ENCODE peak calls at places on chromosome 22, in five cellular contexts. X is esophagus squamous epithelium, W is BE2C, N is A549, T is breast epithelium. Z is an unnamed sample.

GRCh38 chr22:19260804-19261203 is 30.7 kb downstream of the CLTCL1 start:
- DNase-seq in X (no peak), T (no peak), W (no peak), N (no peak), Z (no peak)

GRCh38 chr22:22576244-22576988 is 17.4 kb upstream of the PRAME start:
- DNase-seq in T (no peak), X (no peak), N (peak), W (peak), Z (no peak)

GRCh38 chr22:45441158-45441557 is 27.7 kb downstream of the RIBC2 start:
- DNase-seq in W (peak), T (no peak), N (peak), X (no peak), Z (no peak)

GRCh38 chr22:42072606-42073330 is 1.3 kb upstream of the PHETA2 start:
- DNase-seq in N (no peak), X (no peak), W (no peak), T (no peak), Z (no peak)

GRCh38 chr22:27247691-27248434 is 553.7 kb downstream of the MN1 start:
- DNase-seq in N (no peak), W (no peak), X (no peak), T (no peak), Z (no peak)

GRCh38 chr22:20247010-20247505 is 21.1 kb downstream of the RTN4R start:
- DNase-seq in X (no peak), W (peak), T (no peak), N (no peak), Z (no peak)

GRCh38 chr22:20238567-20239062 is 29.5 kb downstream of the RTN4R start:
- DNase-seq in X (no peak), T (no peak), W (peak), N (peak), Z (peak)

GRCh38 chr22:17867160-17867785 is 93.0 kb upstream of the BID start:
- DNase-seq in W (peak), T (no peak), N (no peak), X (no peak), Z (no peak)

GRCh38 chr22:18970180-18970947 is 34.3 kb upstream of the PRODH start:
- DNase-seq in T (no peak), W (peak), N (peak), X (no peak), Z (no peak)

GRCh38 chr22:27043246-27043645 is 385.9 kb downstream of the MIAT start:
- DNase-seq in T (no peak), X (no peak), W (no peak), N (no peak), Z (no peak)

GRCh38 chr22:36027579-36027959 is 1.1 kb downstream of the RBFOX2 start:
- DNase-seq in W (no peak), N (peak), X (no peak), T (no peak), Z (no peak)

GRCh38 chr22:39308614-39309363 is 10.6 kb downstream of the RPL3 start:
- DNase-seq in W (no peak), T (no peak), X (no peak), N (peak), Z (no peak)

GRCh38 chr22:45302047-45302446 is 7.7 kb upstream of the FAM118A start:
- DNase-seq in W (no peak), X (no peak), N (peak), T (no peak), Z (no peak)

GRCh38 chr22:43066844-43067385 is 22.3 kb downstream of the TTLL1 start:
- DNase-seq in T (no peak), X (no peak), W (no peak), N (no peak), Z (no peak)

GRCh38 chr22:41524283-41524682 is 20.0 kb downstream of the POLR3H start:
- DNase-seq in X (no peak), N (no peak), W (no peak), T (peak), Z (no peak)

GRCh38 chr22:35330258-35330861 is 30.7 kb downstream of the TOM1 start:
- DNase-seq in W (peak), X (no peak), T (no peak), N (no peak), Z (no peak)

GRCh38 chr22:19729507-19729906 is 6.2 kb downstream of the GP1BB start:
- DNase-seq in N (no peak), X (no peak), T (no peak), W (no peak), Z (no peak)

GRCh38 chr22:20503816-20504215 is 3.6 kb upstream of the MED15 start:
- DNase-seq in N (no peak), W (no peak), X (no peak), T (no peak), Z (no peak)

GRCh38 chr22:16717699-16718558 is 107.3 kb downstream of the XKR3 start:
- DNase-seq in N (no peak), W (no peak), X (no peak), T (peak), Z (no peak)

GRCh38 chr22:42905217-42905616 is 48.1 kb upstream of the ARFGAP3 start:
- DNase-seq in T (no peak), X (no peak), N (no peak), W (no peak), Z (no peak)

GRCh38 chr22:33271390-33272161 is 213.4 kb upstream of the SYN3 start:
- DNase-seq in X (no peak), W (no peak), T (peak), N (no peak), Z (peak)

GRCh38 chr22:50738649-50739227 is 734 bp downstream of the ACR start:
- DNase-seq in X (no peak), N (no peak), W (no peak), T (no peak), Z (no peak)

GRCh38 chr22:38652858-38653257 is 3.3 kb downstream of the FAM227A start:
- DNase-seq in W (no peak), N (no peak), X (no peak), T (no peak), Z (no peak)

GRCh38 chr22:37726240-37726887 is 29.5 kb downstream of the TRIOBP start:
- DNase-seq in X (no peak), N (no peak), T (no peak), W (no peak), Z (no peak)

GRCh38 chr22:27885977-27886842 is 32.8 kb downstream of the PITPNB start:
- DNase-seq in T (no peak), N (peak), W (peak), X (no peak), Z (no peak)

GRCh38 chr22:39300198-39300830 is 19.1 kb downstream of the RPL3 start:
- DNase-seq in T (peak), X (no peak), W (peak), N (no peak), Z (no peak)

GRCh38 chr22:35835998-35836691 is 118.5 kb downstream of the APOL5 start:
- DNase-seq in N (peak), T (no peak), W (peak), X (no peak), Z (no peak)

GRCh38 chr22:18056161-18056666 is 21.6 kb upstream of the PEX26 start:
- DNase-seq in X (no peak), T (no peak), N (no peak), W (peak), Z (no peak)

GRCh38 chr22:23685205-23685784 is 5.5 kb upstream of the RGL4 start:
- DNase-seq in W (no peak), N (no peak), X (no peak), T (peak), Z (no peak)

GRCh38 chr22:20552450-20552894 is 45.1 kb downstream of the MED15 start:
- DNase-seq in N (no peak), T (no peak), W (peak), X (no peak), Z (no peak)

GRCh38 chr22:38455530-38456271 is 702 bp upstream of the KCNJ4 start:
- DNase-seq in T (no peak), W (peak), N (no peak), X (no peak), Z (no peak)

GRCh38 chr22:37640591-37641250 is 1.3 kb downstream of the SH3BP1 start:
- DNase-seq in T (no peak), W (no peak), X (no peak), N (no peak), Z (no peak)

GRCh38 chr22:45246060-45246985 is 5.6 kb upstream of the KIAA0930 start:
- DNase-seq in X (no peak), W (peak), T (no peak), N (peak), Z (no peak)

GRCh38 chr22:34842630-34843029 is 223.3 kb upstream of the ISX start:
- DNase-seq in N (no peak), W (no peak), X (no peak), T (no peak), Z (no peak)

GRCh38 chr22:35631597-35631996 is 14.5 kb upstream of the MB start:
- DNase-seq in T (peak), N (peak), W (peak), X (no peak), Z (no peak)

GRCh38 chr22:43827926-43828710 is 16.0 kb upstream of the EFCAB6 start:
- DNase-seq in X (no peak), W (no peak), T (no peak), N (no peak), Z (no peak)

GRCh38 chr22:49727881-49728563 is 99.7 kb downstream of the BRD1 start:
- DNase-seq in T (peak), W (no peak), N (no peak), X (no peak), Z (no peak)

GRCh38 chr22:49727191-49727880 is 100.3 kb downstream of the BRD1 start:
- DNase-seq in W (no peak), X (no peak), N (no peak), T (peak), Z (no peak)

GRCh38 chr22:49730656-49731055 is 97.0 kb downstream of the BRD1 start:
- DNase-seq in W (no peak), N (no peak), X (no peak), T (peak), Z (no peak)

GRCh38 chr22:49726701-49727101 is 101.0 kb downstream of the BRD1 start:
- DNase-seq in T (peak), W (no peak), X (no peak), N (no peak), Z (no peak)

DNA sequence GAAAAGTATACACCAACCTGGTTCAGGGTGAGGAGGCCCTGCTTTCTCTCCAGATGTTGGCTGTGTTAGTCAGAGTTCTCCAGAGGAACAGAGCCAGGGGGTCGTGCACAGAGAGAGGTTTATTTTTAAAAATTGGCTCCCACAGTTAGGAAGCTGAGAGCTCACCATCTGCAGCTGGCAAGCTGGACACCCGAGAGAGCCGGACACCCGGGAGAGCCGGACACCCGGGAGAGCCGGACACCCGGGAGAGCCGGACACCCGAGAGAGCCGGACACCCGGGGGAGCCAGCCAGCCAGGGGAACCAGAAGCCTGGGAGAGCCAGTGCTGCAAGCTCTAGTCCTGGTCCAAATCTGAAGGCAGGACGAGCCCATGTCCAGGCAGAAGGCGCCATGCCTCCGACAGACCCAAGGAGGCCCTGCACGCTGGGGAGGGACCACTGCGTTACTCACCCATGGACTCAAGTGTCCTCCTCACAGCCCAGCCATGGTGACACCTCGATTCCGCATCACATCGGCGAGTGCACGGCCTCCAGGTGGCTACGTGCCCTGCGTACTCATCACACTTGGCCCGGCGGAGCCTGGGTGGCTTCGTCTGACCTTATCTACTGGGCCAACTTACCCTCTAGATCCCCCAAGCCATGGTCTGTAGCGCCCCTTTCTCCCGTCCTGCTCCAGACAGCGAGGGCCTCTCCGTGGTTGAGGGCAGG is 99.0 kb downstream of the BRD1 start:
- DNase-seq in T (peak), N (no peak), W (no peak), X (no peak), Z (no peak)
- H3K4me3 ChIP-seq in T (no peak), N (no peak), W (no peak), X (no peak), Z (no peak)

GRCh38 chr22:46596819-46597218 is 23.4 kb upstream of the GRAMD4 start:
- DNase-seq in X (no peak), N (no peak), W (no peak), T (peak), Z (no peak)
- TF ChIP-seq CTCF in X (peak), N (no peak), W (no peak), T (peak), Z (no peak)

DNA sequence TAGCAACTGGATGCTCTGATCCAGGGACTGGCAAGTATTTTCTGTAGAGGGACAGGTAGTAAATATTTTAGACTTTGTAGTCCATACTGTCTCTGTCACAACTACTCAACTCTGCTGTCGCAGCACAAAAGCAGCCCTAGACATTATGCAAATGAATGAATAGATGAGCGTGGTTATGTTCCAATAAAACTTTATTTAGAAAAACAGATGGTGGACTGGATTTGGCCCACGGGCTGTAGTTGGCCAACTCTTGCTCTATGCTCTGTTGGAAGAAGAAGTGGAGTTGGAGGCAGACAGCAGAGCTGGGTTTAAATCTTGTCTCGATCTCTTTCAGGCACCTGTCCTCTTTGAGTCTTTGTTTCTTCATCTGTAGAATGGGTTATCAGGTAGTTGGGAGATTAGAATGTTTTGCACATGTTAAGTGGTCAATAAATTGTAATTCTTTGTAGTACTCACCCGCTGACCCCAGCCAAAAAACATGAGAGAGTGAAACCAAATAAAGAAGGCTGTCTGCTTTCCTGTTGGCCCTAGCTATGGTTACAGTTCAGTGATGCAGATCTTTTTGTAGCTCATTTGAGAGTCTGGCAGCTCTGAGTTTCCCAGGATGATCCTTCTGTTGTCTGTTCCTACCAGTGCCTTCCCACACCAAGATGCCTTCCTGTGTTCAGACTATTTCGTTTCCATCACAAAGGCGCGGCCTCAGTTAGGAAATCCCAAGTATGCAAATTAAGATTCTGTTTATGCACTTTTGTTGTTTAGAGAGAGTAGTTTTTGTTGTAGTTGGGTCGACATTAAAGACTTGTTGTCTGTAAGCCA is 198.1 kb upstream of the SEZ6L start:
- DNase-seq in X (no peak), W (no peak), N (no peak), T (no peak), Z (no peak)
- H3K4me3 ChIP-seq in X (no peak), W (no peak), N (no peak), T (no peak), Z (no peak)

GRCh38 chr22:30047364-30047738 is 32.9 kb upstream of the HORMAD2 start:
- DNase-seq in N (no peak), W (no peak), X (no peak), T (no peak), Z (no peak)
- TF ChIP-seq CTCF in N (no peak), W (no peak), X (no peak), T (no peak), Z (no peak)

GRCh38 chr22:32269316-32269715 is 14.2 kb upstream of the SLC5A4 start:
- DNase-seq in W (no peak), T (no peak), X (no peak), N (no peak), Z (no peak)
- H3K4me3 ChIP-seq in W (no peak), T (no peak), X (no peak), N (no peak), Z (no peak)